ENCODE peak calls at places on chromosomes 7 and 10, in eight cellular contexts. One of them, this sample, is unnamed.

GRCh38 chr7:101202603-101202918 is 1.7 kb upstream of the MOGAT3 start:
- DNase-seq in HCT116: no peak
- DNase-seq in Peyer's patch: no peak
- DNase-seq in transverse colon: no peak
- DNase-seq in body of pancreas: no peak
- DNase-seq in heart left ventricle: no peak
- DNase-seq in A549: no peak
- DNase-seq in adrenal gland: no peak
- DNase-seq in this sample: no peak

GRCh38 chr10:18687706-18688105 is 28.5 kb downstream of the ARL5B start:
- DNase-seq in Peyer's patch: no peak
- DNase-seq in HCT116: no peak
- DNase-seq in body of pancreas: no peak
- DNase-seq in A549: no peak
- DNase-seq in heart left ventricle: no peak
- DNase-seq in adrenal gland: no peak
- DNase-seq in transverse colon: no peak
- DNase-seq in this sample: no peak

GRCh38 chr10:84845628-84846261 is 517.4 kb downstream of the CCSER2 start:
- DNase-seq in Peyer's patch: no peak
- DNase-seq in body of pancreas: peak; percentile 39
- DNase-seq in A549: no peak
- DNase-seq in transverse colon: no peak
- DNase-seq in adrenal gland: no peak
- DNase-seq in HCT116: peak; percentile 23
- DNase-seq in heart left ventricle: no peak
- DNase-seq in this sample: no peak

GRCh38 chr7:83934118-83934734 is 260.4 kb downstream of the SEMA3A start:
- DNase-seq in heart left ventricle: no peak
- DNase-seq in body of pancreas: no peak
- DNase-seq in HCT116: no peak
- DNase-seq in Peyer's patch: no peak
- DNase-seq in A549: no peak
- DNase-seq in transverse colon: no peak
- DNase-seq in adrenal gland: no peak
- DNase-seq in this sample: no peak

GRCh38 chr10:122271076-122271475 is at the start of gene BTBD16:
- DNase-seq in transverse colon: no peak
- DNase-seq in A549: no peak
- DNase-seq in heart left ventricle: no peak
- DNase-seq in adrenal gland: no peak
- DNase-seq in body of pancreas: no peak
- DNase-seq in HCT116: no peak
- DNase-seq in Peyer's patch: no peak
- DNase-seq in this sample: no peak

GRCh38 chr10:24513155-24513554 is 210.5 kb downstream of the ARHGAP21 start:
- DNase-seq in adrenal gland: no peak
- DNase-seq in A549: no peak
- DNase-seq in transverse colon: no peak
- DNase-seq in Peyer's patch: no peak
- DNase-seq in HCT116: no peak
- DNase-seq in heart left ventricle: no peak
- DNase-seq in body of pancreas: no peak
- DNase-seq in this sample: no peak

GRCh38 chr10:133124357-133125211 is 35.4 kb upstream of the KNDC1 start:
- DNase-seq in heart left ventricle: peak; percentile 62
- DNase-seq in A549: peak; percentile 81
- DNase-seq in HCT116: no peak
- DNase-seq in adrenal gland: peak; percentile 43
- DNase-seq in Peyer's patch: no peak
- DNase-seq in transverse colon: peak; percentile 8
- DNase-seq in body of pancreas: peak; percentile 16
- DNase-seq in this sample: no peak

GRCh38 chr7:46357290-46357689 is 436.2 kb upstream of the IGFBP3 start:
- DNase-seq in adrenal gland: no peak
- DNase-seq in Peyer's patch: no peak
- DNase-seq in A549: no peak
- DNase-seq in transverse colon: no peak
- DNase-seq in body of pancreas: no peak
- DNase-seq in heart left ventricle: no peak
- DNase-seq in HCT116: no peak
- DNase-seq in this sample: no peak

GRCh38 chr10:103254538-103255325 is 9.0 kb downstream of the RPEL1 start:
- DNase-seq in heart left ventricle: no peak
- DNase-seq in body of pancreas: no peak
- DNase-seq in A549: peak; percentile 43
- DNase-seq in HCT116: peak; percentile 61
- DNase-seq in Peyer's patch: no peak
- DNase-seq in transverse colon: no peak
- DNase-seq in adrenal gland: no peak
- DNase-seq in this sample: no peak

GRCh38 chr7:31875424-31875823 is 188.4 kb downstream of the PPP1R17 start:
- DNase-seq in heart left ventricle: no peak
- DNase-seq in Peyer's patch: no peak
- DNase-seq in A549: no peak
- DNase-seq in transverse colon: no peak
- DNase-seq in adrenal gland: no peak
- DNase-seq in HCT116: no peak
- DNase-seq in body of pancreas: no peak
- DNase-seq in this sample: no peak

GRCh38 chr7:15580604-15581351 is 19.0 kb upstream of the AGMO start:
- DNase-seq in A549: no peak
- DNase-seq in heart left ventricle: no peak
- DNase-seq in adrenal gland: no peak
- DNase-seq in transverse colon: no peak
- DNase-seq in Peyer's patch: no peak
- DNase-seq in body of pancreas: no peak
- DNase-seq in HCT116: no peak
- DNase-seq in this sample: no peak

GRCh38 chr7:90951986-90952648 is 312.1 kb upstream of the FZD1 start:
- DNase-seq in body of pancreas: no peak
- DNase-seq in transverse colon: no peak
- DNase-seq in HCT116: no peak
- DNase-seq in A549: no peak
- DNase-seq in Peyer's patch: no peak
- DNase-seq in adrenal gland: no peak
- DNase-seq in heart left ventricle: no peak
- DNase-seq in this sample: no peak

DNA sequence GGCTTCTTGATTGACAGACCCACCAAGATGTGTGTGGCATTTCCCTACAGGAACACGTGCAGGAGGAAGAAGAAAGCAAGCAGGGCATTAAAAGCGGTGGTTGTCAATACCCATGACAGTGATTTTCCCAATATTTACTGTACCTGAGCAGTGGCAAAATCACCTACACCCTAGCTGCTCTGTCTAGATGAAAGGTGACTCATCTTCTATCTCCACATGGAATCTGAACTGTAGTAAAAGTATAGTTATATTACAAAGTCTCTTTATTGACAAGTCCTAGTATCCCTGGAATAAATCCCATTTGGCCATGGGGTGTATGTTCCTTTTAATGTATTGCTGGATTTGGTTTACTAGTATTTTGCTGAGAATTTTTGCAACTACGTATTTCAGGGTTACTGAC is 458.8 kb upstream of the SORCS1 start:
- DNase-seq in heart left ventricle: no peak
- DNase-seq in adrenal gland: no peak
- DNase-seq in Peyer's patch: no peak
- DNase-seq in HCT116: no peak
- DNase-seq in A549: no peak
- DNase-seq in body of pancreas: no peak
- DNase-seq in transverse colon: no peak
- DNase-seq in this sample: no peak
- TF ChIP-seq POLR2A in heart left ventricle: no peak
- TF ChIP-seq POLR2A in adrenal gland: no peak
- TF ChIP-seq POLR2A in Peyer's patch: no peak
- TF ChIP-seq POLR2A in HCT116: no peak
- TF ChIP-seq POLR2A in A549: no peak
- TF ChIP-seq POLR2A in body of pancreas: no peak
- TF ChIP-seq POLR2A in transverse colon: no peak
- TF ChIP-seq POLR2A in this sample: no peak

DNA sequence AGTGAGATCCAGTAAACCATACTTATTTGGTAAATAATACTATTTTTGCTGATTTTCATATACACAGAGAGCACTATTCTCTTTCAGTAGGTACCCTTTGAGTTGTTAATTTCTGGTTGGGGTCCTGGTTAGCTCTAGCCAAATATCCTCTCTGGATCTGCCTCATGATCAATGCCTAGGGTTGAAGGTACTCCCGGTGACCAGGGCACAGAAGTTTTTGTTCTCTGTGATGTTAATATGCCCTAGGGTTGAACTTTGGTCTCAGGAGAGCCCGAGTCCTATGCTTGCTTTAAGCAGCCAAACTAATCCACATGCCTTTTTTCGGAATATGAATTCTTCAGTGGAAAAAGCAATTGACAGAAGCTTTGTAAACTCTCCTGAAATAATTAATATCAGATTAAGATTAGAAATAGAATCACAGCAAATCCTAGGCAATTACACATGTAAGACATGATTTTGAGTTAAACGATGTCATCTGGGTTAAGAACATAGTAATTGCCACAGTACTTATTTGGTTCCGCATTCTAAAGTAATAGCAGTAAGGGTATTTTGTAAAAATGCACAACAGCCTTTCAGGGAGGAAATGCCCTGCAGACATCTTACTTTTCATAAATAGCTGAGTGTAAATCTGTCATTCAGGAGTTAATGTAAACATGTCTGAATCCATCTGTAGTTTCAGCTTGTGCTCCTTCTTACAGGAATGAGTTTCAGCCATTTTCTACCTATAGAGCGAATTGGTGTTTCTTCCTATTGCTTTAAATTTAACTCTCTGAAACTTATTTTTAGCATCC is 10.1 kb downstream of the CHN2 start:
- DNase-seq in A549: no peak
- DNase-seq in HCT116: no peak
- DNase-seq in body of pancreas: no peak
- DNase-seq in heart left ventricle: no peak
- DNase-seq in adrenal gland: no peak
- DNase-seq in transverse colon: no peak
- DNase-seq in Peyer's patch: peak; percentile 49
- DNase-seq in this sample: no peak
- H3K4me1 ChIP-seq in A549: no peaks in the 10 kb centered on the region
- H3K4me1 ChIP-seq in HCT116: peaks cover 6% of the 10 kb centered on the region
- H3K4me1 ChIP-seq in body of pancreas: peaks cover 64% of the 10 kb centered on the region
- H3K4me1 ChIP-seq in heart left ventricle: no peaks in the 10 kb centered on the region
- H3K4me1 ChIP-seq in adrenal gland: no peaks in the 10 kb centered on the region
- H3K4me1 ChIP-seq in transverse colon: peaks cover 22% of the 10 kb centered on the region
- H3K4me1 ChIP-seq in Peyer's patch: no peaks in the 10 kb centered on the region
- H3K4me1 ChIP-seq in this sample: no peaks in the 10 kb centered on the region

DNA sequence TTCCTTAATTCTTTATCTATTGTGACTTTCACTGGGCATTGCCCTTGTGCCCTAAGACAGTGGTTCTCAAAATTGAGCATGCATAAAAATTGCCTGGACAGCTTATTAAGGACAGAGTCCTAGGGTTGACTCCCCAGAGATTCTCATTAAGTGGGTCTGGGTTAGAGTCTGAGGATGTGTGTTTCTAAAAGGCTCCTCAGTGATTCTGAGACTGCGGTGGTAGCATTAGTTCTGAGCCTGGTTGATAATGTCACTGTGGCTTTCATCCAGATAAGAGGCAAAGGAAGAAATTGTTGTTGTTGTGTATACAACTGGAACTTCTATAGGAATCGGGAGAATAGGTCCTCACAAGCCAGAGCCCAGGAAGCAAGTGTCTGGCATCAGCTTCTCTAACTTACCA is 1.3 kb downstream of the IFIT2 start:
- DNase-seq in adrenal gland: no peak
- DNase-seq in heart left ventricle: no peak
- DNase-seq in body of pancreas: no peak
- DNase-seq in Peyer's patch: no peak
- DNase-seq in transverse colon: no peak
- DNase-seq in HCT116: no peak
- DNase-seq in A549: no peak
- DNase-seq in this sample: no peak
- H3K4me3 ChIP-seq in adrenal gland: no peak overlapping the region
- H3K4me3 ChIP-seq in heart left ventricle: no peak overlapping the region
- H3K4me3 ChIP-seq in body of pancreas: no peak overlapping the region
- H3K4me3 ChIP-seq in Peyer's patch: peak overlapping the region; percentile 56
- H3K4me3 ChIP-seq in transverse colon: no peak overlapping the region
- H3K4me3 ChIP-seq in HCT116: no peak overlapping the region
- H3K4me3 ChIP-seq in A549: no peak overlapping the region
- H3K4me3 ChIP-seq in this sample: peak overlapping the region; percentile 38

GRCh38 chr10:71257292-71257997 is 45.1 kb downstream of the UNC5B start:
- DNase-seq in Peyer's patch: no peak
- DNase-seq in transverse colon: peak; percentile 59
- DNase-seq in adrenal gland: no peak
- DNase-seq in heart left ventricle: peak; percentile 41
- DNase-seq in body of pancreas: no peak
- DNase-seq in A549: no peak
- DNase-seq in HCT116: no peak
- DNase-seq in this sample: no peak

GRCh38 chr10:71256661-71257030 is 44.3 kb downstream of the UNC5B start:
- DNase-seq in transverse colon: no peak
- DNase-seq in adrenal gland: no peak
- DNase-seq in heart left ventricle: no peak
- DNase-seq in Peyer's patch: no peak
- DNase-seq in HCT116: no peak
- DNase-seq in A549: no peak
- DNase-seq in body of pancreas: no peak
- DNase-seq in this sample: no peak

GRCh38 chr10:71255540-71255816 is 43.1 kb downstream of the UNC5B start:
- DNase-seq in HCT116: no peak
- DNase-seq in body of pancreas: no peak
- DNase-seq in heart left ventricle: no peak
- DNase-seq in A549: no peak
- DNase-seq in transverse colon: no peak
- DNase-seq in adrenal gland: no peak
- DNase-seq in Peyer's patch: no peak
- DNase-seq in this sample: no peak

GRCh38 chr10:71254834-71255539 is 42.6 kb downstream of the UNC5B start:
- DNase-seq in A549: no peak
- DNase-seq in HCT116: no peak
- DNase-seq in Peyer's patch: no peak
- DNase-seq in transverse colon: no peak
- DNase-seq in adrenal gland: no peak
- DNase-seq in body of pancreas: no peak
- DNase-seq in heart left ventricle: no peak
- DNase-seq in this sample: no peak

DNA sequence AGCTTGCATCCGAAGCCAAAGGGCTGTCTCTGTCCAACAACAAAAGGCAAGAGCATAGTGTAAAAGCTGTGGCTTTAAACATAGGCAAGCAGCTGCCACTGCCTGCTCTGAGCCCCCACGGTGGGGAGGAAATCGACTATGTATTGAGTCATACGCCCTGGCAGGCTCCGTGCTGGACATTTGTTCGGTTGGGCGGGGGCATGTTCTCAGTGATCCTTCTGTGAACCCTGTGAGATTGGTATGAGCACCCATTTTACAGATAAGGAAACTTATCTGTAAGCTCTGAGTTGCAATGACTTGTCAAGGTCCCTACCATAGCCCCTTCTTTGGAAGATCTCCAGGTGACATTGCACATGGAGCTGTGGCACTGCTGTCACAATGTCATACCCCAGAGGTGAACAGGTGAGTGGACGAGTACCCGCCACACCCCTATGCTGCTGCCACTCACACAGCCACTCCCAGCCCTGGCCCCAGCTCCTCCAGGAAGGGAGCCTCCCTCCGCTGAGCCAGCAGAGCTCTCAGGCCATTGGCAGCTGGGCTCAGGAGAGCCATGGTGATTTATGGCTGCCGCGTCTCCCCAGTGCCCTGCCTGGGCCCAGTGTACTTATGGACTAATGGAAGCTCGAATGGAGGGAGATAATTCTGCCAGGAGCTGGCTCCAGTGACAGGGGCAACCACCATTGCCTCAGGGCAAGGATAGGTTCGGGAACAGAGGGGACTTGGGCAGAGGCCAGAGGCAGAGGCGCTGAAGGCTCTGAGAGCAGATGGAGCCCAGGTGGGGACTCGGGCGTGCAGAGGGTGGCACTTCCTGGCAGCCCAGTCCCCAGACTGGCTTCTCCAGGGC is 43.7 kb downstream of the UNC5B start:
- DNase-seq in adrenal gland: no peak
- DNase-seq in Peyer's patch: peak; percentile 92
- DNase-seq in heart left ventricle: peak; percentile 74
- DNase-seq in body of pancreas: no peak
- DNase-seq in HCT116: peak; percentile 56
- DNase-seq in transverse colon: peak; percentile 92
- DNase-seq in A549: no peak
- DNase-seq in this sample: no peak
- TF ChIP-seq POLR2A in adrenal gland: no peak
- TF ChIP-seq POLR2A in Peyer's patch: peak; percentile 81
- TF ChIP-seq POLR2A in heart left ventricle: no peak
- TF ChIP-seq POLR2A in body of pancreas: no peak
- TF ChIP-seq POLR2A in HCT116: no peak
- TF ChIP-seq POLR2A in transverse colon: peak; percentile 82
- TF ChIP-seq POLR2A in A549: no peak
- TF ChIP-seq POLR2A in this sample: no peak